ENCODE peak calls at places on chromosome 1, in four cellular contexts. R is SK-N-SH, W is GM12878, J is K562. G is an unnamed sample.
A peak's percentile ranks its signal among the peaks of the same experiment; 100 is the strongest.

GRCh38 chr1:116806245-116806644 is 52.0 kb downstream of the CD2 start:
- DNase-seq in R (no peak), W (peak; percentile 76), J (no peak), G (no peak)

GRCh38 chr1:30244801-30245200 is 478.6 kb downstream of the MATN1 start:
- DNase-seq in R (no peak), W (no peak), J (no peak), G (no peak)

GRCh38 chr1:25673456-25673855 is 56.9 kb downstream of the MAN1C1 start:
- DNase-seq in R (no peak), W (no peak), J (no peak), G (no peak)

GRCh38 chr1:205961970-205962820 is 18.9 kb upstream of the SLC26A9 start:
- DNase-seq in R (no peak), W (no peak), J (no peak), G (no peak)

GRCh38 chr1:218380125-218380977 is 35.2 kb downstream of the TGFB2 start:
- DNase-seq in R (no peak), W (no peak), J (no peak), G (no peak)

GRCh38 chr1:6584126-6585080 is 4.6 kb downstream of the ZBTB48 start:
- DNase-seq in R (peak; percentile 44), W (no peak), J (peak; percentile 56), G (peak; percentile 33)

GRCh38 chr1:234919061-234919755 is 209.4 kb downstream of the TOMM20 start:
- DNase-seq in R (no peak), W (no peak), J (no peak), G (no peak)

GRCh38 chr1:9371391-9371935 is 78.8 kb downstream of the SPSB1 start:
- DNase-seq in R (peak; percentile 64), W (no peak), J (no peak), G (no peak)

DNA sequence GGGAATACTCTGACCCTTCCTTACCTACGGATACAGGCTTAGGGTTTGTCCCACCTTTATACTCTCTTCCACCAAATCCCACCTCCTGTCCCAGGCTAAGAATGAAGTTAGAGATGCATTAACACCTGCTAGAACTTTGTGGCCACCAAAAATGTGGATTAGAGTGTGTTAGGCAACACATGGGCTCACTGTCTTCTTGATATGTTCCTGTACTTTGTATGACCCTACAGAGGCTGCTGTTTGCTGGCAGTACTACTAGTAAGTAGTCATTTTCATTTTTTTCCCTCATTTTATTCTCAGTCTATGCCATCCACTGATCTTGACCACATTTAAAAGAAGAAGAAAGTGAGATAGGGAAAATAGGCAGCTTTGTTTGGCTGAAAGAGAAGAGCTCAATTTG is 21.0 kb upstream of the TMEM39B start:
- DNase-seq in R (no peak), W (no peak), J (no peak), G (no peak)
- TF ChIP-seq USF2 in R (no peak), W (no peak), J (no peak), G (no peak)

DNA sequence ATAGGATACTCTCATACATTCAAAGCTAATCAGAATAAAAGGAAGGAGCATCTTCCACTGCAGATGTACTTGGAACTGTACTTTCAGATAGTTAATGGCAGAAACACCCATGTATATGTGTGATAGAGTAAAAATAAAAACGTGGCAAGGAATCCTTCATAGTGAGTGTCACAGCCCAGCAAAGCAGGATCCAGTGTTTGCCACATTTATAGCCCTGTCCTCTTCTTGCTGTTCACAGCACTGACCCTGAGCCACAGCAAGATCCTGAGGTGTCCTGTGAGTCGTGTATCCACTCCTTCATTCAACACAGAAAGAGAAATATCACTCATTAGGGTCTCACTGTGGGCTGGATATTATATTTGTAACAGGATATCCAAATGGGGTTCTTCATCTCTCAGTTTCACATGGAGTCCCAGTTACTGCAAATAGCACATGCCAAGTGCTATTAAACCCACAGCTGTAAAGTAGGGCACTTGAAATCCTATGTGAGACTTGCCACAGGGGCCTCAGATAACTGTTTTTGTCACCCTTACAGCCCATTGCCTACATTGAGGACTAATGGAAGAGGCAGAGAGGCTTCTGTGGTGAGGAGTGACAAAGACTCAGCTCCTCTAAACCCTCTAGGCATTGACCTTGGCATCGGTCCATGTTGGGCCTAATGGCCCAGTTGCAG is 41.3 kb downstream of the CYP2J2 start:
- DNase-seq in R (no peak), W (no peak), J (no peak), G (no peak)
- TF ChIP-seq USF1 in R (no peak), W (no peak), J (no peak), G (no peak)

GRCh38 chr1:2239384-2239985 is 11.4 kb downstream of the SKI start:
- DNase-seq in R (no peak), W (no peak), J (no peak), G (no peak)
- TF ChIP-seq USF2 in R (no peak), W (no peak), J (no peak), G (no peak)

GRCh38 chr1:41713557-41714327 is 205.0 kb downstream of the HIVEP3 start:
- DNase-seq in R (peak; percentile 74), W (no peak), J (no peak), G (no peak)
- TF ChIP-seq USF1 in R (no peak), W (no peak), J (no peak), G (no peak)

DNA sequence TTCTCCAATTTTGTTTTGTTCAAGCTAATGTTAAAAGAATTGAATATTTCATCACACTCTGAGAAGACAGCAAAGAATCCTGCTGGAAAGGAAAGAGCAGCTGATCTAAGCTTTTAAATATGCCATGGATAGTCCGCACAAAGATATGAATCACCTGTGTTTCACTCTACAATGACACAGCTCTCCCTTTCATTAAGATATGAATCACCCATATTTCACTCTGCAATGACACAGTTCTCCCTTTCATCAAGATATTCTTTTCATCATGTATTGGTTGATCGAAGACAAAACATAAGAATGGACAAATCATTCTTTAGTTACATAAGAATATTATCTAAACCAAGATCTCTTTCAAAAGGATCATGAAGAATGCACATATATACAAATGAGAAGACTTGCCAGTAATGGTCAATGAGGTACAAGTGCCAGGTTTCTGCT is 367.3 kb downstream of the SMYD3 start:
- DNase-seq in R (no peak), W (no peak), J (peak; percentile 37), G (no peak)
- TF ChIP-seq USF2 in R (no peak), W (no peak), J (no peak), G (no peak)

GRCh38 chr1:96557336-96557735 is 164.2 kb upstream of the PTBP2 start:
- DNase-seq in R (no peak), W (no peak), J (no peak), G (no peak)
- TF ChIP-seq USF1 in R (no peak), W (no peak), J (no peak), G (no peak)

GRCh38 chr1:52426391-52426790 is 22.0 kb downstream of the PRPF38A start:
- DNase-seq in R (no peak), W (no peak), J (no peak), G (no peak)

GRCh38 chr1:52424757-52425265 is 20.4 kb downstream of the PRPF38A start:
- DNase-seq in R (no peak), W (no peak), J (no peak), G (no peak)

GRCh38 chr1:52423055-52423454 is 18.7 kb downstream of the PRPF38A start:
- DNase-seq in R (no peak), W (no peak), J (no peak), G (no peak)

GRCh38 chr1:52424238-52424637 is 19.8 kb downstream of the PRPF38A start:
- DNase-seq in R (no peak), W (no peak), J (peak; percentile 32), G (no peak)

GRCh38 chr1:52423771-52424170 is 19.4 kb downstream of the PRPF38A start:
- DNase-seq in R (no peak), W (no peak), J (peak; percentile 57), G (no peak)
- TF ChIP-seq USF2 in R (no peak), W (no peak), J (no peak), G (no peak)

DNA sequence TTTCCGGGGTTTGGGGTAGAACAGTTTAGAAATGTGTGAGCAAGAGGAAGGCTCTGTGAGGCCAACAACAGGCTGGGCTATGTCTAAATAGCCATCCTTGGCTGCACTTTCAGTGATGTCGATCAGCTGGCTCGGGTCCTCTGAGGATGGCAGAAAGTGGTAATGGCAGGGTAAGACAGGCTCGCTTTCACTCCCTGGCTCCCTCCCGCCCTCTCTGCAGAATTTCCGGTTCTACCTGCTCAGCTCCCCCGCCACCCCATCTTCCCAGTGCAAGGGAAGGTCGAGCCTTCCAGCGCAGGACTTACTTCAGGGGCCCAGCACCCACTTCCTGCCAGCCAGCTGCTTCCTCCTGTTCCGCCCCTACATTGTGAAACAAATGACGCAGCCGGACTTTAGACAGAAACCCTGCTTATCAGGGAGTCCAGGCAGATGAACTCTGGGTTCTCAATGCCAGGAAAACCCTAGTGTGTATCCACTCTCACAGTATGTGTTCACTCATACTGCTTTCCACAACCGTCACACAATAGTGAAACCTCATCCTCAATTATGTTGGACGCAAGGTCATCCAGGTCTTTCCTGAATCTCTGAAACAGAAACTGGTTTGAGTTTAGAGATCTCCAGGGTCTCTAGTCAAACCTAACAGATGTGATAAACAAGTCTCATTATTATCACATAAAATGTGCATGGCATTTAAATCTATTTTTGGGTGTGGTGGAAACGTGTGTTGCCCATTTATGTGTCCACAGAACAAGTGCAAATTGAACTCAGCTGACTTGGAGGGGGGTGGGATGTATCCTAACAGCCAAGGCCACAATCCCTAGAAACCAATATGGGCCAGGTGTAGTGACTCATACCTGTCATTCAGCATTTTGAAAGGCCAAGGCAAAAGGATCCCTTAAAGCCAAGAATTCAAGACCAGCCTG is 7.1 kb downstream of the F11R start:
- DNase-seq in R (no peak), W (peak; percentile 74), J (peak; percentile 97), G (peak; percentile 79)
- TF ChIP-seq USF1 in R (no peak), W (no peak), J (no peak), G (no peak)

DNA sequence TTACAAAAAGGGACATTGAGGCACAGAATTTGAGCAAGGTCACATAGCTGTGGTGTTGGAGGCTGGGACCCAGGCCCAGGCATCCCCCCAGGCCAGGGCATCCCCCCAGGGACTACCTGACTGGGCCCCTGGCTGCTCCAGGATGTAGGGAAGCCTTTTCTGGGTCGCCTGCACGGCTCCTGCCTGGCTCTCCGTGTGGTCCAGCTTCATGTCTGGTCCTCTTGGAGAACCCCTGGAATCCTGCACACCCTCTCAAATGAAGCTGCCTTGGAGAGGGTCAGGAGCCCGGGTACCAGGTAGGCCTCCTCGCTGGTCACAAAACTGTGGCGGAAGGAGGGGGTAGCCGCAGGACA is 919 bp upstream of the CELSR2 start:
- DNase-seq in R (no peak), W (no peak), J (no peak), G (no peak)
- TF ChIP-seq USF2 in R (no peak), W (no peak), J (no peak), G (no peak)

GRCh38 chr1:14962407-14962806 is 191.1 kb upstream of the TMEM51 start:
- DNase-seq in R (no peak), W (no peak), J (no peak), G (no peak)

GRCh38 chr1:14968251-14968812 is 185.2 kb upstream of the TMEM51 start:
- DNase-seq in R (peak; percentile 88), W (no peak), J (no peak), G (no peak)

GRCh38 chr1:14969006-14969405 is 184.5 kb upstream of the TMEM51 start:
- DNase-seq in R (no peak), W (no peak), J (no peak), G (no peak)

GRCh38 chr1:14961661-14962267 is 191.8 kb upstream of the TMEM51 start:
- DNase-seq in R (peak; percentile 48), W (no peak), J (peak; percentile 19), G (no peak)

GRCh38 chr1:14964698-14965055 is 188.9 kb upstream of the TMEM51 start:
- DNase-seq in R (no peak), W (no peak), J (no peak), G (no peak)
- TF ChIP-seq USF1 in R (no peak), W (no peak), J (no peak), G (no peak)

G was measured in WTC11.